ENCODE peak calls at places on chromosomes 7 and 10, in five cellular contexts. H, M, Q, K and G are unnamed samples.

GRCh38 chr7:29859491-29860180 is 53.3 kb downstream of the WIPF3 start:
- DNase-seq in Q (peak), K (no peak), M (no peak), H (no peak), G (no peak)

GRCh38 chr7:34075976-34076375 is 170.6 kb downstream of the BMPER start:
- DNase-seq in K (no peak), Q (no peak), M (no peak), H (no peak), G (no peak)

GRCh38 chr7:47087866-47088265 is 494.0 kb downstream of the TNS3 start:
- DNase-seq in H (no peak), Q (peak), M (no peak), K (peak), G (no peak)

GRCh38 chr10:14032406-14032998 is 298.2 kb downstream of the FRMD4A start:
- DNase-seq in K (no peak), M (peak), H (no peak), Q (peak), G (peak)

GRCh38 chr10:101441539-101442455 is 87.8 kb downstream of the BTRC start:
- DNase-seq in H (peak), K (peak), Q (peak), M (peak), G (peak)

GRCh38 chr7:33905389-33906032 is at the start of gene BMPER:
- DNase-seq in H (no peak), M (no peak), Q (no peak), K (peak), G (peak)

GRCh38 chr10:36349445-36350063 is 707.5 kb upstream of the FZD8 start:
- DNase-seq in H (no peak), Q (no peak), M (no peak), K (peak), G (peak)

GRCh38 chr10:31937371-31937770 is 8.7 kb upstream of the ARHGAP12 start:
- DNase-seq in K (no peak), Q (no peak), M (no peak), H (no peak), G (no peak)

GRCh38 chr10:113132651-113133088 is 182.6 kb downstream of the TCF7L2 start:
- DNase-seq in Q (no peak), M (no peak), K (no peak), H (no peak), G (no peak)

GRCh38 chr10:69506487-69506833 is 55.2 kb downstream of the TSPAN15 start:
- DNase-seq in H (no peak), K (no peak), Q (no peak), M (no peak), G (peak)

GRCh38 chr7:28638914-28639313 is 226.6 kb downstream of the CREB5 start:
- DNase-seq in H (no peak), Q (no peak), K (no peak), M (no peak), G (no peak)

GRCh38 chr10:71048995-71049650 is 160.8 kb upstream of the PCBD1 start:
- DNase-seq in H (no peak), K (no peak), Q (no peak), M (no peak), G (no peak)

GRCh38 chr10:23412223-23412622 is 26.7 kb upstream of the OTUD1 start:
- DNase-seq in M (no peak), H (no peak), K (peak), Q (no peak), G (no peak)

GRCh38 chr10:46270086-46270811 is 16.5 kb upstream of the ANTXRL start:
- DNase-seq in K (peak), M (peak), Q (no peak), H (no peak), G (no peak)

GRCh38 chr7:31488562-31489203 is 25.2 kb upstream of the ITPRID1 start:
- DNase-seq in M (peak), H (peak), Q (peak), K (peak), G (peak)

GRCh38 chr10:10845240-10845639 is 172.4 kb upstream of the CELF2 start:
- DNase-seq in Q (no peak), M (no peak), K (no peak), H (no peak), G (no peak)

GRCh38 chr10:46218921-46219320 is 67.9 kb upstream of the ANTXRL start:
- DNase-seq in K (no peak), M (no peak), Q (no peak), H (no peak), G (no peak)

GRCh38 chr10:44069573-44069972 is 315.3 kb downstream of the CXCL12 start:
- DNase-seq in H (no peak), Q (no peak), K (no peak), M (no peak), G (no peak)

GRCh38 chr10:132149917-132150316 is 36.8 kb upstream of the DPYSL4 start:
- DNase-seq in M (no peak), Q (no peak), H (no peak), K (no peak), G (no peak)

GRCh38 chr10:122734266-122734665 is 34.6 kb upstream of the C10orf120 start:
- DNase-seq in H (no peak), Q (no peak), K (no peak), M (no peak), G (no peak)

GRCh38 chr10:17003151-17003550 is 126.5 kb downstream of the CUBN start:
- DNase-seq in M (no peak), H (no peak), Q (peak), K (peak), G (peak)

GRCh38 chr10:3763035-3763456 is 22.0 kb downstream of the KLF6 start:
- DNase-seq in M (no peak), K (peak), H (no peak), Q (no peak), G (peak)

GRCh38 chr7:73844848-73845460 is 2.6 kb upstream of the METTL27 start:
- DNase-seq in H (no peak), K (peak), Q (no peak), M (no peak), G (peak)

GRCh38 chr7:73879977-73880681 is 19.2 kb downstream of the TMEM270 start:
- DNase-seq in H (peak), K (no peak), Q (no peak), M (no peak), G (no peak)

GRCh38 chr10:20765066-20765465 is 132.0 kb downstream of the NEBL start:
- DNase-seq in Q (no peak), K (no peak), M (no peak), H (no peak), G (no peak)

GRCh38 chr7:83579740-83580139 is 69.2 kb downstream of the SEMA3E start:
- DNase-seq in M (no peak), H (no peak), K (peak), Q (peak), G (no peak)

GRCh38 chr10:44513592-44513991 is 128.7 kb upstream of the CXCL12 start:
- DNase-seq in H (no peak), M (no peak), Q (no peak), K (no peak), G (no peak)

GRCh38 chr7:139407555-139407954 is 47.9 kb downstream of the LUC7L2 start:
- DNase-seq in K (no peak), M (no peak), Q (no peak), H (no peak), G (no peak)

GRCh38 chr7:157952050-157952667 is 615.4 kb downstream of the DNAJB6 start:
- DNase-seq in M (no peak), K (no peak), H (no peak), Q (no peak), G (no peak)

GRCh38 chr7:114478384-114478783 is 63.8 kb downstream of the FOXP2 start:
- DNase-seq in H (no peak), M (no peak), Q (no peak), K (no peak), G (no peak)

GRCh38 chr10:89491932-89492331 is 43.5 kb downstream of the SLC16A12 start:
- DNase-seq in H (no peak), M (no peak), K (no peak), Q (no peak), G (no peak)

GRCh38 chr10:89490589-89491335 is 44.6 kb downstream of the SLC16A12 start:
- DNase-seq in K (no peak), H (no peak), Q (no peak), M (no peak), G (no peak)

GRCh38 chr10:89494068-89494467 is 41.3 kb downstream of the SLC16A12 start:
- DNase-seq in K (no peak), Q (no peak), H (no peak), M (no peak), G (no peak)

GRCh38 chr10:89494615-89495014 is 40.8 kb downstream of the SLC16A12 start:
- DNase-seq in K (no peak), H (no peak), Q (no peak), M (no peak), G (no peak)
- H2AFZ ChIP-seq in K (no peak), H (no peak), Q (no peak), M (no peak), G (peak)

GRCh38 chr7:104945599-104945956 is 68.4 kb upstream of the KMT2E start:
- DNase-seq in K (no peak), H (no peak), M (no peak), Q (peak), G (no peak)

GRCh38 chr7:104938741-104939390 is 75.1 kb upstream of the KMT2E start:
- DNase-seq in K (no peak), M (no peak), Q (no peak), H (no peak), G (no peak)

GRCh38 chr7:104940023-104940710 is 73.8 kb upstream of the KMT2E start:
- DNase-seq in H (no peak), Q (no peak), K (no peak), M (no peak), G (no peak)

GRCh38 chr7:104946338-104946737 is 67.7 kb upstream of the KMT2E start:
- DNase-seq in H (no peak), Q (no peak), M (no peak), K (peak), G (no peak)

DNA sequence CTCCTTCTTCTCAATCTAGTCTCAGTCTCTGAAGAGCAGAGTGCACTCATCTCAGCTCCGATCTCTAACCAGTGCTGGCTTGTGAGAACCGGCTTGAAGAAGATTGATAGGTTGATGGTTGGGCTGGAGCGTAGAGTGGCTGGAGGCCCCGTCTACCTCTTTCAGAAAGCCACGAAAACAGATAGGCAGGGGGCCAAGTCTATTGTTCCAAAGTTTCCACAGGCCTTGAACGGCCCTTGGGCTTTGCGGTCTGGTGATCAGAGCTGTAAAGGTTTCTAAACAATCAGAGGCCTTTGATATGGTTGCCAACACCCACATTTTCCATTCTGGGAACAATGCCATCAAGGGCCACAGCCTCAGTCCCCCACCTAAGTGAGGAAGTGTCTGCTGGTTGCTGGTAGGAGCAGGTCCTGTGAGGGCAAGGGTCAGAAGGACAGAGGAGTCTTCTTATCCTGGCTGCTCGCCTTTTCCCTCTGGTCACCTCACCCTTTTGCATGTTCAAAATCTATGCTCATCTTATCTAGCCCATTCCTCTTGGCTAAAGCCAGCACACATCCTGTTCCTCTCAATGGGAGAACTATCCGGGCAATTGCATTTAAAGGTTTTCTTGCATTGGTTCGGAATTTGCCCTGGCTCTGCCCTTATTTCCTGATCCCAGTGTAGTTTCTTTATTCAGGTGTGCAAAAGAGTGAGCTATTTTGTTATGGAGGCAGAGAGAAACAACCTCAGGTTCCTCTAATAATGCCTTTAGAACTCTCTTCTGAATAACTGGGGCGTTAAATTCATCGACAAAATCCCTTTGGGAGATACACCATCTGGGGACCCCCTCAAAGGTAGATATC is 70.3 kb upstream of the KMT2E start:
- DNase-seq in H (peak), M (peak), Q (peak), K (peak), G (peak)
- H2AFZ ChIP-seq in H (peak), M (peak), Q (peak), K (peak), G (no peak)

DNA sequence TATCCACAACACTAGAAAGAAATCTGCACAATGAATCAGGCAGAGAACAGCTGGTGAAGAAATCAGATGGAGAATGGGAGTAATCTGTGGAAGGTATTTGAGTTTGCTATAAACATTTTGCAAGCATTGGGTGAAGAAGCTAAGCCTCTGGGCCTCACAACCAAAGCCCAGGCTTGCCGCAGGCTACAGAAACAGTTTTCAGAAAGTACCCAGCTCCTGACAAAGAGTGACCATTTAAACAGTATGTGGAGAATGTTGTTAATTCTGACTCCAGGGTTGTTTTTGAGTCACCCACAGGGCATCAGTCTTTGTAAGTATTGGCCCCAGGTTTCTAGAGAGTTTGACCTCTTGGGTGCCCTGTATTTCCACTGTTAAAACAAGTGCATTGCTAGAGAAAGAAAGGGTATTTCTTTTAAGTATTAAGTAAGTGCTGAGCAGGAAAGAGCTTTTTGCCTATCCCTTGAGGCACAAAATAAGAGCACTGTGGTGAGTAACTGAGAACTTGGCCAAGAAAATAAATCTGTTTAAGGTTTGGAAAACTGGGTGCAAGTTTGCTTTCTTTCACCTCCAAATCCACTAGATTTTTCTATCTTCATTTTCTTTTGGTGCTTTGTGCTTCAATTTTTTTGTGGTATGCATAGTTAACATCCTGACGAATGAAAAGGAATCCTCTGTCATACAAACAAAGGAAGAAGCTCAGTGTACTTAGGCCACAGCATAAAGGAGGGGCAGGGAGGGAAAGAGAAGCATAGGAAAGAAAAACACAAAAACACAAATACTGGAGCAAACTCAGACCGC is 691.8 kb downstream of the SUGCT start:
- DNase-seq in H (peak), Q (no peak), K (peak), M (no peak), G (no peak)
- H2AFZ ChIP-seq in H (no peak), Q (no peak), K (peak), M (peak), G (peak)

GRCh38 chr10:89861199-89861573 is 159.8 kb downstream of the KIF20B start:
- DNase-seq in M (no peak), K (no peak), H (no peak), Q (no peak), G (no peak)

GRCh38 chr10:89857399-89857798 is 156.0 kb downstream of the KIF20B start:
- DNase-seq in H (no peak), Q (no peak), M (no peak), K (no peak), G (no peak)

DNA sequence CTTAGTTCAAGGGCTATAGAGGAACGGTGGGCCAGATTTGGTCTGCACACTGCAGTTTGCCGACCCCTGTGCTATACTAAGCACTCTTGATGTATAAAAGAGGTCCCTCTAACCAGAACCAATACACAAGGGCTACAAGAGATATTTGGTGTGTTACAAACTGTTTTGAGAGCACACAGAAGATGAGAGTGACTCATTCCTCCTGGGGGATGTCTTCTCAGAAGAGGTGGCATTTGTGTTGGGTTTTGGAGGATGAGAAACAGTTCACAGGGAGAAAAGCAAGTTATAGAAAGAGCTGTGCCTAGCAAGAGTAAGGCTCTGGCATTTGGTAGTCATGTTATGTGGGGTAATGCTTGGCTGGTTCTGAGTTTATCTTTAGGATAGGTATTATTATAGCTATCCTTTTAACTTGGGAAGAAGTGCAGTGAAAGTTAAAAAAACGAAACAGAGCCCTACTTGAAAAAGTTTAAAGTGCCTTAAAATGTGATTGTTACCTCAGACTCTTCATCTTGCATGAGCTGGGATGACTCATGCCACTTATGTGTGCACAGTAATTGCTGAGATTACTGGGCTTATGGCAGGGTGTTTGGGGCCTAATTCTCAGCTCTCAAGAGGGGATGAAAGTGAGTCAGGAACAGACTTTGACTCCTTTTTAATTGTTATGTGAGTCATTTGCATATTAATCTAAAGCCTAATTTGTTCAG is 160.3 kb downstream of the KIF20B start:
- DNase-seq in M (no peak), K (peak), H (no peak), Q (no peak), G (peak)
- H2AFZ ChIP-seq in M (no peak), K (peak), H (no peak), Q (no peak), G (no peak)